ENCODE peak calls at places on chromosomes 6 and 20, in six cellular contexts. V is mucosa of descending colon, Z is thyroid gland, B is HCT116, Y is tibial artery, H is K562. K is an unnamed sample.

GRCh38 chr6:3759656-3760245 is 8.2 kb upstream of the PXDC1 start:
- DNase-seq in H (no peak), Z (no peak), B (no peak), Y (no peak), V (no peak), K (no peak)

GRCh38 chr6:156585859-156586258 is 191.3 kb upstream of the ARID1B start:
- DNase-seq in Z (peak; percentile 62), V (no peak), H (peak; percentile 24), B (no peak), Y (no peak), K (no peak)

GRCh38 chr6:21377356-21377755 is 216.2 kb upstream of the SOX4 start:
- DNase-seq in B (no peak), V (no peak), Z (no peak), H (no peak), Y (no peak), K (no peak)

GRCh38 chr6:88683734-88684133 is 279.7 kb downstream of the RNGTT start:
- DNase-seq in Y (no peak), Z (no peak), B (no peak), V (no peak), H (no peak), K (no peak)

GRCh38 chr20:33663161-33664084 is 1.3 kb downstream of the C20orf144 start:
- DNase-seq in Z (peak; percentile 83), Y (peak; percentile 67), H (peak; percentile 90), V (peak; percentile 95), B (no peak), K (peak; percentile 81)

GRCh38 chr6:31767096-31767645 is 4.7 kb downstream of the SAPCD1 start:
- DNase-seq in H (no peak), Z (no peak), Y (no peak), B (no peak), V (no peak), K (no peak)

GRCh38 chr20:19715986-19716385 is 42.1 kb upstream of the RIN2 start:
- DNase-seq in H (no peak), V (no peak), Y (no peak), Z (no peak), B (no peak), K (no peak)

GRCh38 chr6:113018351-113019151 is 671.4 kb downstream of the RFPL4B start:
- DNase-seq in H (peak; percentile 11), V (no peak), B (no peak), Y (peak; percentile 34), Z (peak; percentile 3), K (no peak)

GRCh38 chr20:46670585-46671584 is 18.4 kb downstream of the TP53RK start:
- DNase-seq in H (no peak), B (no peak), Y (no peak), Z (no peak), V (no peak), K (no peak)

GRCh38 chr6:89079611-89080213 is 839 bp upstream of the PNRC1 start:
- DNase-seq in V (peak; percentile 61), Z (peak; percentile 58), B (no peak), H (peak; percentile 41), Y (peak; percentile 58), K (peak; percentile 46)

DNA sequence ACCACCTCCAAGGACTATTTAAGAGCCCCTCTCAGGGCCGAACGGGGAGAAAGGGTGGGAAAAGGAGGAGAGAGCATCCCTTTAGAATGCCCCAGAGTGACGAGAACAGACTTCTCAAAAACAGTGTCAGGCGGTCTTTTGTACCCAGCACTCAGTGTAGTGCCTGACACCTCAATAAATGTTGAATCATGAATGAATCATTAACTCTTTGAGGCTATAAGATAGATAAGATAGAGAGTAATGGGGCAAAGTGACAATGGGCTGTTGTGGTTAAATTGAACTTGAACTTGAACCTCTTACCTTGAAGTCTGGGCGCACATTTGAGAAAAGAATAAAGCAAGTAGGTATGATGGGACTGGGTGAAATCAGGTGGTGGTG is 7.4 kb downstream of the TCF21 start:
- DNase-seq in B (no peak), V (no peak), Z (no peak), H (no peak), Y (no peak), K (no peak)
- H3K4me3 ChIP-seq in B (no peak overlapping the region), V (no peak overlapping the region), Z (no peak overlapping the region), H (no peak overlapping the region), Y (peak overlapping the region; percentile 37), K (peak overlapping the region; percentile 43)

GRCh38 chr20:49169547-49169946 is 18.6 kb downstream of the STAU1 start:
- DNase-seq in H (no peak), V (no peak), Z (no peak), B (no peak), Y (no peak), K (no peak)
- H3K4me1 ChIP-seq in H (no peaks in the 10 kb centered on the region), V (peaks cover 14% of the 10 kb centered on the region), Z (peaks cover 82% of the 10 kb centered on the region), B (no peaks in the 10 kb centered on the region), Y (peaks cover 27% of the 10 kb centered on the region), K (no peaks in the 10 kb centered on the region)

DNA sequence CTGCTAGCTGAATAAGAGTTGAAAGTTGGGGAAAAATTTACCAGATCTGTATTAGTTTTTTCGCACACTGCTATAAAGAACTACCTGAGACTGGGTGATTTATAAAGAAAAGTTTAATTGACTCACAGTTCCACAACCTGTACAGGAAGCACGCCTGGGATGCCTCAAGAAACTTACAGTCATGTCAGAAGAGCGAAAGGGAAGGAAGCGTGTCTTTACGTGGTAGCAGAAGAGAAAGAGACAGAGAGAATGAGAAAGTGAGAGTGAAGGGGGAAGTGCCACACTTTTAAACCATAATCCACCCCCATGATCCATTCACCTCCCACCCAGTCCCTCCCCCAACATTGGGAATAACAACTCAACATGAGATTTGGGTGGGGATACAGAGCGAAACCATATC is 79.6 kb downstream of the KHDC1L start:
- DNase-seq in V (no peak), H (no peak), B (no peak), Z (no peak), Y (no peak), K (no peak)
- TF ChIP-seq CTCF in V (no peak), H (no peak), B (no peak), Z (no peak), Y (no peak), K (no peak)

DNA sequence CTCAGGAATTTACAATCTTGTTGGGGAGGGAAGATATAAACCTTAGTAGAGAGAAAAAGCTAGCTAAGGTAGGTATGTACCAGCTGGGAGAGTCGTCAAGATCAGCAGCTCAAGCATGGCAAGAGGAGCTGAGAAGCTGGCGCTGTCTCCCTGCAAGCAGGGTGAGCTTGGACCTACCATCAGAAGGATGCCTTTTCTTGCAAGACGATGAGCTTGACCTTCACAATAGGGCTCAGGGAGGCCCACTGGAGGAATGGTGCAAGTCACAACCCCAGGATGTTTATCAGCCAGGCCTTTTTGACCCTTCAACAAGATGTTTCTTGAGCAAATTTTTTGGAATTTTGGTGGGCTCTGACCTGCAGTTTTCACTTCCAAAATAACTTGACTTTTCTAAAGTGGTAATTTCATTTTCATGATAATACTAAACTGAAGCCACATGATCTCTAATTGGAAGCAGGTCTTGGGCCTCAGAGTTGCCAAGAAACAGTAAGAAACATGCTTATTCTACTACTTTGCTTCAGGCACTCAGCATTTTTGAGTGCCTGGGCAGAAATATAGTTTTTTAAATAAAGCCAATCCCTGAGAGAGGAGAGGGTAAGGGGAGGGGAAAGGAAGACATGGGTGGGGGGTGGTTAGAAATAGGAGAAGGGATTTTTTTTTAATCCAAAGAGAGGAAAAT is 258.1 kb downstream of the CLIC5 start:
- DNase-seq in Y (no peak), Z (no peak), B (no peak), H (no peak), V (no peak), K (no peak)
- H3K4me3 ChIP-seq in Y (no peak overlapping the region), Z (no peak overlapping the region), B (no peak overlapping the region), H (no peak overlapping the region), V (no peak overlapping the region), K (no peak overlapping the region)